ENCODE peak calls at places on chromosome 19, in eight cellular contexts. One of them, this sample, is unnamed.
A peak's percentile ranks its signal among the peaks of the same experiment; 100 is the strongest.

GRCh38 chr19:39729594-39729993 is 8.2 kb downstream of the CLC start:
- DNase-seq in breast epithelium: no peak
- DNase-seq in tibial nerve: no peak
- DNase-seq in CD8-positive, alpha-beta memory T cell: no peak
- DNase-seq in H1: no peak
- DNase-seq in dorsolateral prefrontal cortex: no peak
- DNase-seq in adrenal gland: no peak
- DNase-seq in H9: no peak
- DNase-seq in this sample: no peak

GRCh38 chr19:5287066-5287465 is 53.5 kb downstream of the PTPRS start:
- DNase-seq in breast epithelium: no peak
- DNase-seq in tibial nerve: no peak
- DNase-seq in CD8-positive, alpha-beta memory T cell: no peak
- DNase-seq in H1: no peak
- DNase-seq in dorsolateral prefrontal cortex: no peak
- DNase-seq in adrenal gland: no peak
- DNase-seq in H9: no peak
- DNase-seq in this sample: no peak

GRCh38 chr19:10450853-10451609 is 30.7 kb downstream of the PDE4A start:
- DNase-seq in breast epithelium: no peak
- DNase-seq in tibial nerve: no peak
- DNase-seq in CD8-positive, alpha-beta memory T cell: no peak
- DNase-seq in H1: peak; percentile 31
- DNase-seq in dorsolateral prefrontal cortex: no peak
- DNase-seq in adrenal gland: no peak
- DNase-seq in H9: peak; percentile 94
- DNase-seq in this sample: no peak

GRCh38 chr19:54420068-54420382 is 4.8 kb downstream of the TTYH1 start:
- DNase-seq in breast epithelium: no peak
- DNase-seq in tibial nerve: no peak
- DNase-seq in CD8-positive, alpha-beta memory T cell: no peak
- DNase-seq in H1: no peak
- DNase-seq in dorsolateral prefrontal cortex: no peak
- DNase-seq in adrenal gland: no peak
- DNase-seq in H9: no peak
- DNase-seq in this sample: no peak

GRCh38 chr19:23254141-23254910 is 4.1 kb upstream of the ZNF724 start:
- DNase-seq in breast epithelium: no peak
- DNase-seq in tibial nerve: no peak
- DNase-seq in CD8-positive, alpha-beta memory T cell: no peak
- DNase-seq in H1: no peak
- DNase-seq in dorsolateral prefrontal cortex: no peak
- DNase-seq in adrenal gland: no peak
- DNase-seq in H9: no peak
- DNase-seq in this sample: no peak

GRCh38 chr19:13275016-13275722 is 125.0 kb downstream of the IER2 start:
- DNase-seq in breast epithelium: no peak
- DNase-seq in tibial nerve: no peak
- DNase-seq in CD8-positive, alpha-beta memory T cell: no peak
- DNase-seq in H1: no peak
- DNase-seq in dorsolateral prefrontal cortex: no peak
- DNase-seq in adrenal gland: no peak
- DNase-seq in H9: no peak
- DNase-seq in this sample: no peak

GRCh38 chr19:7618366-7618765 is 11.0 kb downstream of the XAB2 start:
- DNase-seq in breast epithelium: peak; percentile 72
- DNase-seq in tibial nerve: no peak
- DNase-seq in CD8-positive, alpha-beta memory T cell: no peak
- DNase-seq in H1: no peak
- DNase-seq in dorsolateral prefrontal cortex: no peak
- DNase-seq in adrenal gland: peak; percentile 56
- DNase-seq in H9: no peak
- DNase-seq in this sample: no peak

GRCh38 chr19:18225355-18225701 is 910 bp downstream of the PDE4C start:
- DNase-seq in breast epithelium: no peak
- DNase-seq in tibial nerve: no peak
- DNase-seq in CD8-positive, alpha-beta memory T cell: no peak
- DNase-seq in H1: no peak
- DNase-seq in dorsolateral prefrontal cortex: no peak
- DNase-seq in adrenal gland: no peak
- DNase-seq in H9: no peak
- DNase-seq in this sample: no peak

GRCh38 chr19:42467437-42467760 is 24.7 kb upstream of the CXCL17 start:
- DNase-seq in breast epithelium: no peak
- DNase-seq in tibial nerve: no peak
- DNase-seq in CD8-positive, alpha-beta memory T cell: no peak
- DNase-seq in H1: no peak
- DNase-seq in dorsolateral prefrontal cortex: no peak
- DNase-seq in adrenal gland: no peak
- DNase-seq in H9: no peak
- DNase-seq in this sample: no peak

GRCh38 chr19:16249826-16250434 is 52.2 kb downstream of the AP1M1 start:
- DNase-seq in breast epithelium: no peak
- DNase-seq in tibial nerve: no peak
- DNase-seq in CD8-positive, alpha-beta memory T cell: no peak
- DNase-seq in H1: no peak
- DNase-seq in dorsolateral prefrontal cortex: no peak
- DNase-seq in adrenal gland: no peak
- DNase-seq in H9: no peak
- DNase-seq in this sample: no peak

GRCh38 chr19:43507880-43508279 is 3.3 kb upstream of the PHLDB3 start:
- DNase-seq in breast epithelium: no peak
- DNase-seq in tibial nerve: no peak
- DNase-seq in CD8-positive, alpha-beta memory T cell: no peak
- DNase-seq in H1: no peak
- DNase-seq in dorsolateral prefrontal cortex: no peak
- DNase-seq in adrenal gland: no peak
- DNase-seq in H9: no peak
- DNase-seq in this sample: no peak

GRCh38 chr19:58450836-58451357 is 525 bp upstream of the ZNF324B start:
- DNase-seq in breast epithelium: no peak
- DNase-seq in tibial nerve: no peak
- DNase-seq in CD8-positive, alpha-beta memory T cell: no peak
- DNase-seq in H1: no peak
- DNase-seq in dorsolateral prefrontal cortex: no peak
- DNase-seq in adrenal gland: no peak
- DNase-seq in H9: no peak
- DNase-seq in this sample: no peak

GRCh38 chr19:58380037-58380735 is 644 bp downstream of the ZNF837 start:
- DNase-seq in breast epithelium: no peak
- DNase-seq in tibial nerve: no peak
- DNase-seq in CD8-positive, alpha-beta memory T cell: no peak
- DNase-seq in H1: no peak
- DNase-seq in dorsolateral prefrontal cortex: no peak
- DNase-seq in adrenal gland: no peak
- DNase-seq in H9: no peak
- DNase-seq in this sample: no peak

GRCh38 chr19:45638930-45639729 is at the start of gene EML2:
- DNase-seq in breast epithelium: no peak
- DNase-seq in tibial nerve: no peak
- DNase-seq in CD8-positive, alpha-beta memory T cell: peak; percentile 48
- DNase-seq in H1: no peak
- DNase-seq in dorsolateral prefrontal cortex: no peak
- DNase-seq in adrenal gland: peak; percentile 54
- DNase-seq in H9: peak; percentile 95
- DNase-seq in this sample: no peak

GRCh38 chr19:45637890-45638667 is 1.1 kb downstream of the EML2 start:
- DNase-seq in breast epithelium: no peak
- DNase-seq in tibial nerve: no peak
- DNase-seq in CD8-positive, alpha-beta memory T cell: no peak
- DNase-seq in H1: no peak
- DNase-seq in dorsolateral prefrontal cortex: no peak
- DNase-seq in adrenal gland: peak; percentile 58
- DNase-seq in H9: peak; percentile 50
- DNase-seq in this sample: no peak

GRCh38 chr19:45641274-45642105 is 2.3 kb upstream of the EML2 start:
- DNase-seq in breast epithelium: peak; percentile 95
- DNase-seq in tibial nerve: peak; percentile 57
- DNase-seq in CD8-positive, alpha-beta memory T cell: peak; percentile 64
- DNase-seq in H1: peak; percentile 92
- DNase-seq in dorsolateral prefrontal cortex: no peak
- DNase-seq in adrenal gland: peak; percentile 93
- DNase-seq in H9: peak; percentile 98
- DNase-seq in this sample: no peak

GRCh38 chr19:45643024-45643926 is 4.1 kb upstream of the EML2 start:
- DNase-seq in breast epithelium: peak; percentile 75
- DNase-seq in tibial nerve: peak; percentile 70
- DNase-seq in CD8-positive, alpha-beta memory T cell: peak; percentile 79
- DNase-seq in H1: no peak
- DNase-seq in dorsolateral prefrontal cortex: peak; percentile 93
- DNase-seq in adrenal gland: peak; percentile 81
- DNase-seq in H9: peak; percentile 95
- DNase-seq in this sample: no peak

GRCh38 chr19:45640849-45641273 is 1.7 kb upstream of the EML2 start:
- DNase-seq in breast epithelium: no peak
- DNase-seq in tibial nerve: no peak
- DNase-seq in CD8-positive, alpha-beta memory T cell: peak; percentile 25
- DNase-seq in H1: no peak
- DNase-seq in dorsolateral prefrontal cortex: no peak
- DNase-seq in adrenal gland: no peak
- DNase-seq in H9: peak; percentile 86
- DNase-seq in this sample: no peak
- H3K27ac ChIP-seq in breast epithelium: peak overlapping the region; percentile 89
- H3K27ac ChIP-seq in tibial nerve: peak overlapping the region; percentile 78
- H3K27ac ChIP-seq in CD8-positive, alpha-beta memory T cell: peak overlapping the region; percentile 84
- H3K27ac ChIP-seq in H1: no peak overlapping the region
- H3K27ac ChIP-seq in dorsolateral prefrontal cortex: peak overlapping the region; percentile 72
- H3K27ac ChIP-seq in adrenal gland: peak overlapping the region; percentile 21
- H3K27ac ChIP-seq in H9: no peak overlapping the region
- H3K27ac ChIP-seq in this sample: peak overlapping the region; percentile 77

GRCh38 chr19:29983568-29983967 is 41.5 kb downstream of the URI1 start:
- DNase-seq in breast epithelium: no peak
- DNase-seq in tibial nerve: no peak
- DNase-seq in CD8-positive, alpha-beta memory T cell: no peak
- DNase-seq in H1: no peak
- DNase-seq in dorsolateral prefrontal cortex: no peak
- DNase-seq in adrenal gland: no peak
- DNase-seq in H9: no peak
- DNase-seq in this sample: no peak

GRCh38 chr19:29974701-29975100 is 32.7 kb downstream of the URI1 start:
- DNase-seq in breast epithelium: no peak
- DNase-seq in tibial nerve: no peak
- DNase-seq in CD8-positive, alpha-beta memory T cell: no peak
- DNase-seq in H1: no peak
- DNase-seq in dorsolateral prefrontal cortex: no peak
- DNase-seq in adrenal gland: no peak
- DNase-seq in H9: no peak
- DNase-seq in this sample: no peak

GRCh38 chr19:29976151-29976943 is 34.3 kb downstream of the URI1 start:
- DNase-seq in breast epithelium: no peak
- DNase-seq in tibial nerve: no peak
- DNase-seq in CD8-positive, alpha-beta memory T cell: no peak
- DNase-seq in H1: no peak
- DNase-seq in dorsolateral prefrontal cortex: no peak
- DNase-seq in adrenal gland: no peak
- DNase-seq in H9: no peak
- DNase-seq in this sample: no peak

GRCh38 chr19:29978139-29978538 is 36.1 kb downstream of the URI1 start:
- DNase-seq in breast epithelium: no peak
- DNase-seq in tibial nerve: no peak
- DNase-seq in CD8-positive, alpha-beta memory T cell: no peak
- DNase-seq in H1: no peak
- DNase-seq in dorsolateral prefrontal cortex: no peak
- DNase-seq in adrenal gland: peak; percentile 24
- DNase-seq in H9: no peak
- DNase-seq in this sample: no peak
- H3K27ac ChIP-seq in breast epithelium: no peak overlapping the region
- H3K27ac ChIP-seq in tibial nerve: no peak overlapping the region
- H3K27ac ChIP-seq in CD8-positive, alpha-beta memory T cell: no peak overlapping the region
- H3K27ac ChIP-seq in H1: no peak overlapping the region
- H3K27ac ChIP-seq in dorsolateral prefrontal cortex: no peak overlapping the region
- H3K27ac ChIP-seq in adrenal gland: no peak overlapping the region
- H3K27ac ChIP-seq in H9: no peak overlapping the region
- H3K27ac ChIP-seq in this sample: no peak overlapping the region

DNA sequence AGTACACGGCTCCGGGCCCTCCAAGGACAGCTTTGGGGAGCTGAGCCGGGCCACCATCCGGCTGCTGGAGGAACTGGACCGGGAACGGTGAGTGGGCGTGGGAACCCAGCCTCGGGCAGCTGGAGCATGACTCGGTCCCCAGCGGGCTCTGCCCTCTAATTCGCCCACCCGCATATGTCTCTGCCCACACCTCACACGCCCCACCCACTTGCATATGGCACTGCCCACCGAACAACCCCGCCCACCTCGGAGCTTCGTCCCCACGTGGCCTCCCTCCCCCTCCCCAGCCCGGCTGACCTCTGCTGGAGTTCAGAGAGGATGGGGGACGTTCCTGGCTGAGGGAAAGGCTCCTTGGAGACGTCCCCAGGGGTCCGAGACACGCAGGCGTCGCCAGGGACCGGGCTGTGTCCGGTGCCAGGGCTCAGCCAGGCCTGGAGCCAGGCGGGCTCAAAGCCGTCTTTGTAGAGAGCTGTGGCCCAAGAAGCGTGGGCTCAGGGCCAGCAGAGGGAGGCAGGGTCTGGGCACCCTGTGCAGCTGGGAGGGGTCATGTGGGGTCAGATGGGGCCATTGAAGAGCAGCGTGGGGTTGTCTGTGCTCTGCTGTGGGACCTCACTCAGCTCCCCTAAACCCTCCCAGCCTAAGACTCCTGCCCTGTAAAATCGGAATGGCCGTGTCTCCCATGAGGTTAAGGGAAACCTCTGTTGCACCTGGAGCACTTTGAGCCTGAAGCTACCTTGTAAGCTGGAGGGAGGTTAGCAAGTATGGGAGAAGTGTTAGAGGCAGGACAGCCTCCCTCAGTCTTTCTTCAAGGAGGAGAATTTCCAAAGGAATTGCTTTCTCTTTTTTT is 3.8 kb downstream of the APC2 start:
- DNase-seq in breast epithelium: no peak
- DNase-seq in tibial nerve: peak; percentile 36
- DNase-seq in CD8-positive, alpha-beta memory T cell: no peak
- DNase-seq in H1: no peak
- DNase-seq in dorsolateral prefrontal cortex: peak; percentile 95
- DNase-seq in adrenal gland: no peak
- DNase-seq in H9: peak; percentile 63
- DNase-seq in this sample: no peak
- H3K27ac ChIP-seq in breast epithelium: no peak overlapping the region
- H3K27ac ChIP-seq in tibial nerve: peak overlapping the region; percentile 84
- H3K27ac ChIP-seq in CD8-positive, alpha-beta memory T cell: no peak overlapping the region
- H3K27ac ChIP-seq in H1: no peak overlapping the region
- H3K27ac ChIP-seq in dorsolateral prefrontal cortex: peak overlapping the region; percentile 97
- H3K27ac ChIP-seq in adrenal gland: no peak overlapping the region
- H3K27ac ChIP-seq in H9: no peak overlapping the region
- H3K27ac ChIP-seq in this sample: no peak overlapping the region

DNA sequence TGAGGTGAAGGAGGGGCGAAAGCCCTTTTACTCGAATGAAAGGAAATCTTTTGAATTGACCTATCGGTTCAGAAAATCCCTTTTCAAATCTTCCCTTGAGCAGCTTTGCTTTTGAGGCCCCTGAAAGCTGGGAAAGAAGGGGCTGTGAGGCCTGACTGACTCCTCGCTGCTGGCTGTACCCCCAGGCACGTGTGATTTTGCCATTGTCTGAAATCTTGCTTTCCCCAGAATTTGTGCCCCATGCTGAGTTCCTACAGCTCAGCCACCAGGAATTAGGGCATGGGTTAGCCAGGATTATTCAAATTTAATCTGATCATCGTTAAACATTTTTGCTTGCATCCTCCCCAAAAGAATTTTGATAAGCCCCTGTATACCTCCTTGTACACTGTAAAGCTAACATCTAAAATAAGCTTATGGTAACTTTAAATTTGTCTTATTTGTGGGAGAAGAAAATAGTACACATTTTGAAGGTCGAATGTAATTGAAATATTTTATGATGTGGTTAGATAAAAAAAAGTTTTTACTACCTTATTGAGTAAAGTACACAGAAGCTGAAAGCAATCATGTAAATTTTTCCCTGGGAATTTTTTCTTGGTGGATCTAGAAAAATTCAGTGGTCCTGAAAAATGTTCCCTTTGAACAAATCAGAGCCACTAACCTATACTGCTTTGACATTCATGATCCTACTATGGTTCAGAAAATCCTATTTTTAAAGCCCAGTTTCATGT is 46.7 kb downstream of the SIPA1L3 start:
- DNase-seq in breast epithelium: no peak
- DNase-seq in tibial nerve: no peak
- DNase-seq in CD8-positive, alpha-beta memory T cell: no peak
- DNase-seq in H1: no peak
- DNase-seq in dorsolateral prefrontal cortex: no peak
- DNase-seq in adrenal gland: no peak
- DNase-seq in H9: no peak
- DNase-seq in this sample: no peak
- H3K27ac ChIP-seq in breast epithelium: no peak overlapping the region
- H3K27ac ChIP-seq in tibial nerve: no peak overlapping the region
- H3K27ac ChIP-seq in CD8-positive, alpha-beta memory T cell: no peak overlapping the region
- H3K27ac ChIP-seq in H1: peak overlapping the region; percentile 37
- H3K27ac ChIP-seq in dorsolateral prefrontal cortex: no peak overlapping the region
- H3K27ac ChIP-seq in adrenal gland: no peak overlapping the region
- H3K27ac ChIP-seq in H9: no peak overlapping the region
- H3K27ac ChIP-seq in this sample: no peak overlapping the region

This sample was measured in vagina.